ENCODE peak calls at places on chromosomes 16 and 17, in four cellular contexts. One of them, this sample, is unnamed.

GRCh38 chr16:7547736-7548135 is 215.1 kb downstream of the RBFOX1 start:
- DNase-seq in HFFc6: no peak
- DNase-seq in GM13976: no peak
- DNase-seq in kidney: no peak
- DNase-seq in this sample: no peak

GRCh38 chr17:71765437-71765836 is 355.4 kb upstream of the SOX9 start:
- DNase-seq in HFFc6: no peak
- DNase-seq in GM13976: no peak
- DNase-seq in kidney: no peak
- DNase-seq in this sample: no peak

GRCh38 chr17:948284-948852 is 31.2 kb downstream of the NXN start:
- DNase-seq in HFFc6: no peak
- DNase-seq in GM13976: no peak
- DNase-seq in kidney: peak
- DNase-seq in this sample: no peak

GRCh38 chr16:47016700-47017133 is 43.2 kb upstream of the DNAJA2 start:
- DNase-seq in HFFc6: no peak
- DNase-seq in GM13976: peak
- DNase-seq in kidney: no peak
- DNase-seq in this sample: peak

GRCh38 chr17:59707971-59708425 is 544 bp downstream of the VMP1 start:
- DNase-seq in HFFc6: no peak
- DNase-seq in GM13976: no peak
- DNase-seq in kidney: no peak
- DNase-seq in this sample: no peak

GRCh38 chr17:1918346-1919021 is 88.7 kb downstream of the RPA1 start:
- DNase-seq in HFFc6: no peak
- DNase-seq in GM13976: no peak
- DNase-seq in kidney: no peak
- DNase-seq in this sample: no peak

GRCh38 chr16:14423344-14423743 is 206.7 kb downstream of the PARN start:
- DNase-seq in HFFc6: no peak
- DNase-seq in GM13976: no peak
- DNase-seq in kidney: no peak
- DNase-seq in this sample: no peak

GRCh38 chr16:66152841-66153525 is 213.5 kb upstream of the CDH5 start:
- DNase-seq in HFFc6: peak
- DNase-seq in GM13976: no peak
- DNase-seq in kidney: no peak
- DNase-seq in this sample: no peak

GRCh38 chr17:17877548-17878358 is 41.0 kb upstream of the SREBF1 start:
- DNase-seq in HFFc6: peak
- DNase-seq in GM13976: no peak
- DNase-seq in kidney: peak
- DNase-seq in this sample: no peak

GRCh38 chr17:60863892-60864673 is 186.4 kb downstream of the BCAS3 start:
- DNase-seq in HFFc6: no peak
- DNase-seq in GM13976: no peak
- DNase-seq in kidney: no peak
- DNase-seq in this sample: peak

GRCh38 chr16:48608871-48609452 is 1.0 kb downstream of the N4BP1 start:
- DNase-seq in HFFc6: no peak
- DNase-seq in GM13976: no peak
- DNase-seq in kidney: no peak
- DNase-seq in this sample: peak

GRCh38 chr17:83171661-83172060 is 92.3 kb downstream of the METRNL start:
- DNase-seq in HFFc6: no peak
- DNase-seq in GM13976: no peak
- DNase-seq in kidney: peak
- DNase-seq in this sample: no peak

GRCh38 chr17:60717814-60718213 is 40.2 kb downstream of the BCAS3 start:
- DNase-seq in HFFc6: no peak
- DNase-seq in GM13976: no peak
- DNase-seq in kidney: no peak
- DNase-seq in this sample: no peak

GRCh38 chr17:36064142-36064541 is at the start of gene CCL18:
- DNase-seq in HFFc6: no peak
- DNase-seq in GM13976: no peak
- DNase-seq in kidney: no peak
- DNase-seq in this sample: no peak

GRCh38 chr16:65120811-65121721 is 797 bp downstream of the CDH11 start:
- DNase-seq in HFFc6: no peak
- DNase-seq in GM13976: peak
- DNase-seq in kidney: peak
- DNase-seq in this sample: no peak

GRCh38 chr16:29312835-29313558 is 93.5 kb downstream of the NPIPB11 start:
- DNase-seq in HFFc6: no peak
- DNase-seq in GM13976: no peak
- DNase-seq in kidney: no peak
- DNase-seq in this sample: no peak

GRCh38 chr16:88856122-88856827 is 472 bp downstream of the GALNS start:
- DNase-seq in HFFc6: no peak
- DNase-seq in GM13976: no peak
- DNase-seq in kidney: peak
- DNase-seq in this sample: no peak

GRCh38 chr17:10061131-10061581 is 137.2 kb downstream of the GAS7 start:
- DNase-seq in HFFc6: peak
- DNase-seq in GM13976: no peak
- DNase-seq in kidney: no peak
- DNase-seq in this sample: no peak

GRCh38 chr17:78622491-78623265 is 45.5 kb upstream of the DNAH17 start:
- DNase-seq in HFFc6: no peak
- DNase-seq in GM13976: no peak
- DNase-seq in kidney: peak
- DNase-seq in this sample: no peak

GRCh38 chr16:16120382-16121184 is 102.7 kb downstream of the ABCC6 start:
- DNase-seq in HFFc6: no peak
- DNase-seq in GM13976: no peak
- DNase-seq in kidney: peak
- DNase-seq in this sample: no peak

GRCh38 chr16:73966851-73967250 is 329.8 kb upstream of the PSMD7 start:
- DNase-seq in HFFc6: no peak
- DNase-seq in GM13976: no peak
- DNase-seq in kidney: no peak
- DNase-seq in this sample: no peak

GRCh38 chr17:70080541-70081347 is 5.7 kb downstream of the KCNJ16 start:
- DNase-seq in HFFc6: peak
- DNase-seq in GM13976: no peak
- DNase-seq in kidney: no peak
- DNase-seq in this sample: no peak

GRCh38 chr17:42493324-42493723 is 34.6 kb downstream of the ATP6V0A1 start:
- DNase-seq in HFFc6: no peak
- DNase-seq in GM13976: no peak
- DNase-seq in kidney: no peak
- DNase-seq in this sample: no peak

GRCh38 chr16:31143036-31143888 is 6.6 kb downstream of the PRSS36 start:
- DNase-seq in HFFc6: no peak
- DNase-seq in GM13976: no peak
- DNase-seq in kidney: peak
- DNase-seq in this sample: no peak

GRCh38 chr16:53465606-53466290 is 31.5 kb downstream of the RBL2 start:
- DNase-seq in HFFc6: peak
- DNase-seq in GM13976: no peak
- DNase-seq in kidney: no peak
- DNase-seq in this sample: no peak

GRCh38 chr17:70609566-70609965 is 440.2 kb downstream of the KCNJ2 start:
- DNase-seq in HFFc6: no peak
- DNase-seq in GM13976: no peak
- DNase-seq in kidney: no peak
- DNase-seq in this sample: no peak

GRCh38 chr17:10477701-10478100 is 8.3 kb upstream of the MYH4 start:
- DNase-seq in HFFc6: no peak
- DNase-seq in GM13976: no peak
- DNase-seq in kidney: no peak
- DNase-seq in this sample: no peak

GRCh38 chr17:38712593-38712992 is 7.5 kb downstream of the MLLT6 start:
- DNase-seq in HFFc6: no peak
- DNase-seq in GM13976: no peak
- DNase-seq in kidney: no peak
- DNase-seq in this sample: no peak

GRCh38 chr17:45374501-45374900 is 57.7 kb upstream of the MAP3K14 start:
- DNase-seq in HFFc6: no peak
- DNase-seq in GM13976: no peak
- DNase-seq in kidney: no peak
- DNase-seq in this sample: no peak

GRCh38 chr16:2428051-2428786 is 1.0 kb upstream of the CCNF start:
- DNase-seq in HFFc6: peak
- DNase-seq in GM13976: peak
- DNase-seq in kidney: peak
- DNase-seq in this sample: peak

GRCh38 chr17:76197911-76198310 is 42.4 kb downstream of the RNF157 start:
- DNase-seq in HFFc6: no peak
- DNase-seq in GM13976: no peak
- DNase-seq in kidney: no peak
- DNase-seq in this sample: no peak

GRCh38 chr17:38628441-38628840 is 22.7 kb upstream of the SRCIN1 start:
- DNase-seq in HFFc6: no peak
- DNase-seq in GM13976: no peak
- DNase-seq in kidney: no peak
- DNase-seq in this sample: peak

GRCh38 chr17:2989855-2990254 is 73.6 kb downstream of the OR1D5 start:
- DNase-seq in HFFc6: no peak
- DNase-seq in GM13976: no peak
- DNase-seq in kidney: no peak
- DNase-seq in this sample: no peak

GRCh38 chr16:46768809-46769208 is 20.7 kb upstream of the MYLK3 start:
- DNase-seq in HFFc6: no peak
- DNase-seq in GM13976: no peak
- DNase-seq in kidney: no peak
- DNase-seq in this sample: no peak

GRCh38 chr16:27475561-27475960 is 73.6 kb downstream of the IL21R start:
- DNase-seq in HFFc6: peak
- DNase-seq in GM13976: no peak
- DNase-seq in kidney: peak
- DNase-seq in this sample: no peak

GRCh38 chr16:19886061-19886792 is 1.6 kb upstream of the GPRC5B start:
- DNase-seq in HFFc6: peak
- DNase-seq in GM13976: peak
- DNase-seq in kidney: peak
- DNase-seq in this sample: peak

GRCh38 chr17:27778193-27778592 is 22.1 kb downstream of the NOS2 start:
- DNase-seq in HFFc6: peak
- DNase-seq in GM13976: no peak
- DNase-seq in kidney: no peak
- DNase-seq in this sample: no peak
- TF ChIP-seq CTCF in HFFc6: no peak
- TF ChIP-seq CTCF in GM13976: no peak
- TF ChIP-seq CTCF in kidney: no peak
- TF ChIP-seq CTCF in this sample: no peak

DNA sequence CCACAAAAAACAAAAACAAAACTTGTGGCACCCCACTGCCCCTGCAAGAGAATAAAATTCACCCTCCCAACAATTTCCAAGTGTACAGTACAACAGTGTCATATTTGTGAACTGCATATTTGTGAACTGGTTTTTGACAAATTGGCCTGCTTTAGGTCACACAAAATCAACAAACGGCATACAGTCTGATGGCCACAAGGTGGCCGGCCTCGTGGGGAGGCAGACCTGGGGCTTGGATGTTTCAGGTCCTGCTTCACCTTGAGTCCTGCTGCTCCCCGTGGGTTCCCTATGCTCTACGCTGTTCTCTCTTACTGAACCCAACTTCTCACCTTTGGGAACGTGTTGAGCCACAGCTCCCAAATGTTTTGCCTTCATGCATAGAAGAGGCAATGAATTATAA is 102.2 kb downstream of the CDK5R1 start:
- DNase-seq in HFFc6: no peak
- DNase-seq in GM13976: no peak
- DNase-seq in kidney: no peak
- DNase-seq in this sample: no peak
- TF ChIP-seq CTCF in HFFc6: peak
- TF ChIP-seq CTCF in GM13976: no peak
- TF ChIP-seq CTCF in kidney: no peak
- TF ChIP-seq CTCF in this sample: no peak

GRCh38 chr17:82062076-82062983 is 3.3 kb downstream of the DUS1L start:
- DNase-seq in HFFc6: no peak
- DNase-seq in GM13976: no peak
- DNase-seq in kidney: no peak
- DNase-seq in this sample: no peak
- TF ChIP-seq CTCF in HFFc6: no peak
- TF ChIP-seq CTCF in GM13976: no peak
- TF ChIP-seq CTCF in kidney: no peak
- TF ChIP-seq CTCF in this sample: no peak

GRCh38 chr17:49497147-49498036 is 2.3 kb downstream of the NGFR start:
- DNase-seq in HFFc6: no peak
- DNase-seq in GM13976: no peak
- DNase-seq in kidney: peak
- DNase-seq in this sample: no peak
- TF ChIP-seq CTCF in HFFc6: no peak
- TF ChIP-seq CTCF in GM13976: no peak
- TF ChIP-seq CTCF in kidney: no peak
- TF ChIP-seq CTCF in this sample: no peak

GRCh38 chr17:47618416-47618815 is 31.3 kb upstream of the KPNB1 start:
- DNase-seq in HFFc6: peak
- DNase-seq in GM13976: no peak
- DNase-seq in kidney: no peak
- DNase-seq in this sample: no peak
- TF ChIP-seq CTCF in HFFc6: peak
- TF ChIP-seq CTCF in GM13976: no peak
- TF ChIP-seq CTCF in kidney: peak
- TF ChIP-seq CTCF in this sample: no peak

DNA sequence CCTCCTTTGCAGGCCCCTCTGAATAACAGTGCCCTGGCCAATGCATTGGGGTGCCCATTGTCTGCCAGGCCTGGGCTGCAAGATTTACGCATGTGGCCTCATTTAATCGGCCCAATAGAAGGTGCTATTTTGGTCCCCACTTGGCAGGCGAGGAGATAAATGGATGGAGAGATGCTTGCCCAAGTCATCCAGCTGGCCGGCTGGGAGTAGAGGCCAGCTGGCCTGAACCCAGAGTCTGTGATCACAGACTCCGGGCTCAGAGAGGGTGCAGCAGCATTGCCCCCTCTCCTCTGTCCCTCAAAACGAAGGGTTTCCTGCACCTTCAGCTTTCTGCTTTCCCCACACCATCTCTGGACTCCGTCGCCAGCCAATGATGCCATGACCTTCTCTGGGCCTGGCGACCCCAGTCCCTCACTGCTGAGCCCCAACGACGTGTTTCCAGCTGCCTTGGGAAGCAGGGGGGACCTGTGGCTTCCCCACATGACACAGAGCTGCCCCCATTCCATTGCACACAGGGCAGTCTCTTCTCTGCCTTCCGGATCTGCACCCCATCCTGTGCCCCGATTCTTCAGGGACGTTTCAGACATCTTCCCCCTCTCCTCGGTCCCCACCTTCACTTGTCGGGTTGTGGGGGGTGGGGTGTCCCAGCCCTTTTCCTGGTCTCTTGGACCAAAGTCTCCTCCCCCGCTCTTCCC is 3.5 kb upstream of the ADGRG1 start:
- DNase-seq in HFFc6: no peak
- DNase-seq in GM13976: no peak
- DNase-seq in kidney: peak
- DNase-seq in this sample: no peak
- TF ChIP-seq CTCF in HFFc6: no peak
- TF ChIP-seq CTCF in GM13976: no peak
- TF ChIP-seq CTCF in kidney: no peak
- TF ChIP-seq CTCF in this sample: no peak

This sample was measured in GM20000.